ENCODE peak calls at places on chromosome 21, in eight cellular contexts. B is NB4; J is epithelial cell of esophagus; K is naive thymus-derived CD4-positive, alpha-beta T cell; U is brain pericyte; Y is RWPE1; P is osteocyte; X is substantia nigra. Z is an unnamed sample.

GRCh38 chr21:45256021-45256911 is 31.4 kb downstream of the POFUT2 start:
- DNase-seq in B (peak; percentile 72), J (no peak), K (no peak), U (no peak), Y (no peak), P (peak; percentile 83), X (no peak), Z (no peak)

GRCh38 chr21:34824314-34824713 is 155.5 kb downstream of the CLIC6 start:
- DNase-seq in B (no peak), J (no peak), K (no peak), U (no peak), Y (no peak), P (no peak), X (no peak), Z (no peak)

GRCh38 chr21:43210454-43211084 is 41.8 kb downstream of the CRYAA start:
- DNase-seq in B (no peak), J (no peak), K (no peak), U (no peak), Y (no peak), P (peak; percentile 69), X (no peak), Z (no peak)

GRCh38 chr21:38140192-38140905 is 116.4 kb upstream of the KCNJ15 start:
- DNase-seq in B (peak; percentile 7), J (peak; percentile 83), K (no peak), U (no peak), Y (peak; percentile 26), P (no peak), X (no peak), Z (no peak)

GRCh38 chr21:32803651-32804050 is 32.1 kb upstream of the PAXBP1 start:
- DNase-seq in B (no peak), J (no peak), K (no peak), U (no peak), Y (no peak), P (no peak), X (no peak), Z (no peak)

GRCh38 chr21:46160563-46161179 is 5.3 kb upstream of the FTCD start:
- DNase-seq in B (peak; percentile 50), J (no peak), K (peak; percentile 4), U (no peak), Y (no peak), P (peak; percentile 80), X (no peak), Z (no peak)

GRCh38 chr21:45138199-45139002 is 64.0 kb downstream of the ADARB1 start:
- DNase-seq in B (peak; percentile 81), J (peak; percentile 75), K (peak; percentile 54), U (no peak), Y (peak; percentile 32), P (no peak), X (no peak), Z (peak; percentile 43)

GRCh38 chr21:26388731-26389231 is 184.3 kb downstream of the CYYR1 start:
- DNase-seq in B (no peak), J (peak; percentile 88), K (no peak), U (no peak), Y (peak; percentile 26), P (no peak), X (no peak), Z (peak; percentile 12)

GRCh38 chr21:44711327-44712202 is at the start of gene TSPEAR:
- DNase-seq in B (no peak), J (no peak), K (no peak), U (no peak), Y (no peak), P (peak; percentile 78), X (no peak), Z (peak; percentile 65)

GRCh38 chr21:18249542-18250152 is 5.0 kb downstream of the CHODL start:
- DNase-seq in B (no peak), J (no peak), K (no peak), U (no peak), Y (no peak), P (no peak), X (no peak), Z (peak; percentile 3)

GRCh38 chr21:45143855-45144254 is 69.5 kb downstream of the ADARB1 start:
- DNase-seq in B (no peak), J (no peak), K (no peak), U (no peak), Y (no peak), P (no peak), X (no peak), Z (no peak)

GRCh38 chr21:30839304-30839703 is 9.7 kb upstream of the KRTAP7-1 start:
- DNase-seq in B (peak; percentile 53), J (peak; percentile 52), K (no peak), U (no peak), Y (peak; percentile 62), P (no peak), X (no peak), Z (peak; percentile 66)

GRCh38 chr21:36052860-36053766 is 7.2 kb downstream of the SETD4 start:
- DNase-seq in B (peak; percentile 12), J (peak; percentile 70), K (no peak), U (no peak), Y (no peak), P (no peak), X (no peak), Z (no peak)

GRCh38 chr21:32771134-32771523 is 426 bp downstream of the PAXBP1 start:
- DNase-seq in B (peak; percentile 76), J (peak; percentile 75), K (no peak), U (no peak), Y (peak; percentile 61), P (no peak), X (no peak), Z (peak; percentile 60)

GRCh38 chr21:27393726-27394125 is 426.8 kb upstream of the ADAMTS5 start:
- DNase-seq in B (no peak), J (no peak), K (no peak), U (no peak), Y (no peak), P (no peak), X (no peak), Z (no peak)

GRCh38 chr21:10425856-10426255 is 95.5 kb upstream of the TPTE start:
- DNase-seq in B (no peak), J (no peak), K (no peak), U (no peak), Y (no peak), P (no peak), X (no peak), Z (no peak)

GRCh38 chr21:42067531-42068255 is 3.4 kb upstream of the UMODL1 start:
- DNase-seq in B (no peak), J (no peak), K (no peak), U (no peak), Y (no peak), P (no peak), X (no peak), Z (no peak)

GRCh38 chr21:26085100-26085499 is 85.5 kb downstream of the APP start:
- DNase-seq in B (no peak), J (no peak), K (no peak), U (no peak), Y (no peak), P (no peak), X (no peak), Z (no peak)

GRCh38 chr21:35039595-35040291 is 9.4 kb downstream of the RUNX1 start:
- DNase-seq in B (no peak), J (no peak), K (no peak), U (no peak), Y (no peak), P (no peak), X (no peak), Z (no peak)

GRCh38 chr21:33739701-33740100 is 97.4 kb downstream of the ITSN1 start:
- DNase-seq in B (no peak), J (no peak), K (no peak), U (no peak), Y (no peak), P (no peak), X (no peak), Z (no peak)

GRCh38 chr21:31354122-31354521 is 10.1 kb upstream of the TIAM1 start:
- DNase-seq in B (no peak), J (peak; percentile 92), K (no peak), U (no peak), Y (peak; percentile 55), P (no peak), X (no peak), Z (peak; percentile 53)

GRCh38 chr21:21968810-21969588 is 970.8 kb downstream of the NCAM2 start:
- DNase-seq in B (no peak), J (no peak), K (no peak), U (no peak), Y (no peak), P (no peak), X (no peak), Z (no peak)

GRCh38 chr21:46207006-46207919 is 21.3 kb downstream of the LSS start:
- DNase-seq in B (no peak), J (no peak), K (no peak), U (no peak), Y (no peak), P (no peak), X (no peak), Z (no peak)

GRCh38 chr21:45824546-45825208 is 156.9 kb upstream of the COL6A1 start:
- DNase-seq in B (no peak), J (no peak), K (no peak), U (no peak), Y (no peak), P (peak; percentile 64), X (no peak), Z (no peak)

GRCh38 chr21:45432575-45433255 is 27.8 kb downstream of the COL18A1 start:
- DNase-seq in B (no peak), J (no peak), K (no peak), U (peak; percentile 88), Y (no peak), P (no peak), X (no peak), Z (no peak)

GRCh38 chr21:42614391-42614790 is 39.0 kb upstream of the PDE9A start:
- DNase-seq in B (no peak), J (no peak), K (no peak), U (no peak), Y (no peak), P (no peak), X (no peak), Z (peak; percentile 71)

GRCh38 chr21:39696620-39697019 is 48.4 kb upstream of the IGSF5 start:
- DNase-seq in B (no peak), J (no peak), K (no peak), U (no peak), Y (no peak), P (no peak), X (no peak), Z (no peak)

GRCh38 chr21:28669978-28670377 is 322.7 kb downstream of the LTN1 start:
- DNase-seq in B (no peak), J (no peak), K (no peak), U (no peak), Y (no peak), P (no peak), X (no peak), Z (no peak)